ENCODE peak calls at places on chromosomes 11 and 22, in ten cellular contexts. D is nephron progenitor cell; Z is NCI-H524 treated with DMSO at 0.1 percent for 48 hours; R is AG10803; U is lower leg skin; W is activated naive CD4-positive, alpha-beta T cell; N is EH; A is Calu3; L is NB4; K is C1 segment of cervical spinal cord. C is an unnamed sample.
A peak's percentile ranks its signal among the peaks of the same experiment; 100 is the strongest.

GRCh38 chr11:48012051-48012391 is 31.7 kb downstream of the PTPRJ start:
- DNase-seq in D (no peak), Z (no peak), R (no peak), U (no peak), W (no peak), N (no peak), A (no peak), L (no peak), K (no peak), C (no peak)

GRCh38 chr22:30767656-30768055 is 73.0 kb downstream of the OSBP2 start:
- DNase-seq in D (peak; percentile 19), Z (no peak), R (no peak), U (no peak), W (no peak), N (no peak), A (no peak), L (no peak), K (no peak), C (no peak)

GRCh38 chr22:49404576-49405199 is 423.0 kb downstream of the BRD1 start:
- DNase-seq in D (peak; percentile 31), Z (no peak), R (no peak), U (no peak), W (no peak), N (no peak), A (no peak), L (peak; percentile 91), K (no peak), C (no peak)

GRCh38 chr11:27701262-27702105 is 1.2 kb upstream of the BDNF start:
- DNase-seq in D (peak; percentile 65), Z (peak; percentile 44), R (peak; percentile 81), U (no peak), W (no peak), N (peak; percentile 88), A (peak; percentile 55), L (peak; percentile 18), K (no peak), C (no peak)

GRCh38 chr11:126646701-126647209 is 291.3 kb downstream of the ST3GAL4 start:
- DNase-seq in D (no peak), Z (no peak), R (peak; percentile 85), U (no peak), W (no peak), N (peak; percentile 86), A (no peak), L (no peak), K (no peak), C (no peak)

GRCh38 chr22:46996595-46997310 is 234.3 kb downstream of the TBC1D22A start:
- DNase-seq in D (no peak), Z (no peak), R (no peak), U (no peak), W (no peak), N (peak; percentile 18), A (peak; percentile 12), L (no peak), K (no peak), C (no peak)

GRCh38 chr11:85086511-85087284 is 540.4 kb downstream of the DLG2 start:
- DNase-seq in D (no peak), Z (no peak), R (peak; percentile 3), U (no peak), W (no peak), N (no peak), A (no peak), L (no peak), K (no peak), C (no peak)

GRCh38 chr22:38572065-38572464 is 2.1 kb upstream of the DMC1 start:
- DNase-seq in D (peak; percentile 30), Z (no peak), R (peak; percentile 61), U (peak; percentile 25), W (no peak), N (peak; percentile 64), A (peak; percentile 48), L (peak; percentile 64), K (no peak), C (peak; percentile 78)

GRCh38 chr22:38655532-38656255 is 498 bp downstream of the FAM227A start:
- DNase-seq in D (no peak), Z (no peak), R (peak; percentile 44), U (no peak), W (no peak), N (peak; percentile 31), A (no peak), L (peak; percentile 32), K (no peak), C (peak; percentile 36)

GRCh38 chr11:45025716-45026492 is 75.2 kb upstream of the TP53I11 start:
- DNase-seq in D (no peak), Z (no peak), R (no peak), U (no peak), W (no peak), N (no peak), A (no peak), L (peak; percentile 43), K (peak; percentile 60), C (no peak)

GRCh38 chr11:35013514-35014191 is 97.2 kb downstream of the PDHX start:
- DNase-seq in D (no peak), Z (no peak), R (peak; percentile 75), U (no peak), W (no peak), N (peak; percentile 34), A (no peak), L (no peak), K (no peak), C (peak; percentile 18)

GRCh38 chr22:35631597-35631996 is 14.5 kb upstream of the MB start:
- DNase-seq in D (peak; percentile 43), Z (no peak), R (peak; percentile 31), U (no peak), W (no peak), N (peak; percentile 43), A (peak; percentile 71), L (peak; percentile 72), K (no peak), C (peak; percentile 71)

GRCh38 chr11:125289419-125290088 is 125.0 kb downstream of the PKNOX2 start:
- DNase-seq in D (no peak), Z (no peak), R (no peak), U (no peak), W (no peak), N (no peak), A (no peak), L (no peak), K (no peak), C (peak; percentile 16)

GRCh38 chr11:35106595-35106994 is 32.4 kb upstream of the CD44 start:
- DNase-seq in D (no peak), Z (no peak), R (no peak), U (no peak), W (no peak), N (no peak), A (no peak), L (peak; percentile 30), K (no peak), C (no peak)

GRCh38 chr11:109062445-109062844 is 359.5 kb upstream of the C11orf87 start:
- DNase-seq in D (no peak), Z (no peak), R (peak; percentile 42), U (no peak), W (no peak), N (peak; percentile 59), A (no peak), L (no peak), K (no peak), C (no peak)

GRCh38 chr22:42856179-42856864 is 751 bp downstream of the ARFGAP3 start:
- DNase-seq in D (peak; percentile 47), Z (no peak), R (peak; percentile 37), U (peak; percentile 43), W (no peak), N (peak; percentile 58), A (peak; percentile 26), L (peak; percentile 49), K (no peak), C (peak; percentile 66)

GRCh38 chr11:92975285-92975684 is 5.8 kb downstream of the MTNR1B start:
- DNase-seq in D (no peak), Z (no peak), R (no peak), U (no peak), W (no peak), N (no peak), A (no peak), L (no peak), K (no peak), C (no peak)

GRCh38 chr11:118916842-118917388 is 8.8 kb downstream of the BCL9L start:
- DNase-seq in D (peak; percentile 47), Z (no peak), R (peak; percentile 88), U (no peak), W (no peak), N (peak; percentile 98), A (no peak), L (no peak), K (no peak), C (peak; percentile 73)

C was measured in trophoblast cell.